ENCODE peak calls at places on chromosomes 5 and 9, in five cellular contexts. K is small intestine; J is CD8-positive, alpha-beta T cell; F is aorta; Z is upper lobe of right lung. P is an unnamed sample.

GRCh38 chr9:32875748-32876147 is 92.4 kb downstream of the TMEM215 start:
- DNase-seq in Z (no peak), J (no peak), K (no peak), F (no peak), P (no peak)

GRCh38 chr9:69121155-69122085 is 52.7 kb upstream of the TJP2 start:
- DNase-seq in Z (peak; percentile 85), J (peak; percentile 21), F (peak; percentile 86), K (peak; percentile 76), P (no peak)

GRCh38 chr9:122007837-122008236 is 85.3 kb downstream of the TTLL11 start:
- DNase-seq in J (no peak), Z (no peak), K (no peak), F (no peak), P (no peak)

GRCh38 chr5:142296914-142297417 is 27.9 kb downstream of the SPRY4 start:
- DNase-seq in Z (no peak), J (no peak), K (no peak), F (peak; percentile 82), P (no peak)

GRCh38 chr5:52840286-52841050 is 52.8 kb downstream of the ITGA1 start:
- DNase-seq in K (no peak), Z (no peak), J (no peak), F (no peak), P (no peak)

GRCh38 chr5:149113669-149114068 is 27.6 kb upstream of the ABLIM3 start:
- DNase-seq in J (no peak), F (no peak), Z (no peak), K (no peak), P (no peak)

GRCh38 chr5:131952286-131952857 is 6.9 kb upstream of the MEIKIN start:
- DNase-seq in F (no peak), J (no peak), K (no peak), Z (no peak), P (no peak)

GRCh38 chr5:36744041-36744677 is 132.4 kb upstream of the NIPBL start:
- DNase-seq in Z (no peak), F (no peak), K (peak; percentile 94), J (no peak), P (no peak)

GRCh38 chr9:69433426-69433825 is 108.4 kb downstream of the ENTREP1 start:
- DNase-seq in J (no peak), F (no peak), K (no peak), Z (no peak), P (no peak)

GRCh38 chr5:9707766-9708462 is 77.8 kb upstream of the TAS2R1 start:
- DNase-seq in J (no peak), K (no peak), Z (no peak), F (no peak), P (no peak)

GRCh38 chr5:149611327-149611726 is 30.0 kb downstream of the ARHGEF37 start:
- DNase-seq in F (no peak), J (no peak), Z (no peak), K (peak; percentile 90), P (no peak)

GRCh38 chr5:69252437-69252836 is 17.8 kb downstream of the CDK7 start:
- DNase-seq in F (no peak), K (no peak), Z (no peak), J (no peak), P (no peak)

GRCh38 chr9:88322906-88323566 is 65.2 kb upstream of the SPIN1 start:
- DNase-seq in Z (peak; percentile 28), K (peak; percentile 65), J (peak; percentile 73), F (peak; percentile 7), P (no peak)

GRCh38 chr9:114271556-114272510 is 51.1 kb upstream of the ORM1 start:
- DNase-seq in J (no peak), K (no peak), F (peak; percentile 84), Z (peak; percentile 70), P (no peak)

GRCh38 chr9:120767451-120767850 is 25.8 kb downstream of the FBXW2 start:
- DNase-seq in F (no peak), Z (no peak), K (no peak), J (no peak), P (no peak)

GRCh38 chr5:55427157-55427556 is 107.6 kb downstream of the PLPP1 start:
- DNase-seq in F (no peak), Z (no peak), K (peak; percentile 88), J (no peak), P (no peak)

GRCh38 chr5:151239237-151239861 is 13.6 kb upstream of the GM2A start:
- DNase-seq in Z (peak; percentile 88), F (peak; percentile 94), K (peak; percentile 65), J (peak; percentile 48), P (peak; percentile 83)

GRCh38 chr9:11086561-11086960 is 473.8 kb upstream of the PTPRD start:
- DNase-seq in F (no peak), K (no peak), Z (no peak), J (no peak), P (no peak)

GRCh38 chr9:137476856-137477255 is 17.7 kb upstream of the NSMF start:
- DNase-seq in F (peak; percentile 48), Z (no peak), J (no peak), K (no peak), P (no peak)

GRCh38 chr5:74056789-74057164 is 430.8 kb downstream of the ARHGEF28 start:
- DNase-seq in F (no peak), J (no peak), Z (no peak), K (peak; percentile 54), P (no peak)

GRCh38 chr9:121788686-121789366 is 137.4 kb downstream of the DAB2IP start:
- DNase-seq in K (no peak), J (no peak), F (peak; percentile 38), Z (no peak), P (no peak)

GRCh38 chr9:116842658-116843057 is 155.6 kb downstream of the TRIM32 start:
- DNase-seq in J (no peak), F (no peak), Z (no peak), K (peak; percentile 20), P (no peak)

GRCh38 chr5:74261906-74262305 is 378.6 kb downstream of the ENC1 start:
- DNase-seq in K (no peak), F (no peak), J (no peak), Z (no peak), P (no peak)

GRCh38 chr5:1763548-1763911 is 36.1 kb downstream of the MRPL36 start:
- DNase-seq in Z (peak; percentile 62), J (no peak), F (peak; percentile 55), K (peak; percentile 24), P (peak; percentile 33)

GRCh38 chr5:150323092-150323491 is 20.4 kb upstream of the ARSI start:
- DNase-seq in F (no peak), K (no peak), J (no peak), Z (no peak), P (no peak)

GRCh38 chr9:138069731-138070456 is 192.3 kb downstream of the CACNA1B start:
- DNase-seq in F (peak; percentile 45), Z (peak; percentile 38), J (no peak), K (no peak), P (peak; percentile 50)

GRCh38 chr9:37994639-37995347 is 74.2 kb downstream of the SHB start:
- DNase-seq in F (peak; percentile 81), Z (peak; percentile 91), J (no peak), K (peak; percentile 45), P (no peak)

GRCh38 chr9:114310471-114311450 is 12.1 kb upstream of the ORM1 start:
- DNase-seq in J (no peak), K (no peak), Z (peak; percentile 38), F (peak; percentile 69), P (peak; percentile 46)

GRCh38 chr9:125663127-125663526 is 43.9 kb downstream of the MAPKAP1 start:
- DNase-seq in Z (no peak), K (peak; percentile 11), F (no peak), J (no peak), P (no peak)
- H3K27ac ChIP-seq in Z (no peak overlapping the region), K (no peak overlapping the region), F (no peak overlapping the region), J (no peak overlapping the region), P (no peak overlapping the region)

GRCh38 chr5:176694631-176695030 is 47.3 kb downstream of the TSPAN17 start:
- DNase-seq in J (no peak), Z (no peak), F (no peak), K (no peak), P (no peak)

GRCh38 chr5:176694146-176694545 is 46.9 kb downstream of the TSPAN17 start:
- DNase-seq in Z (no peak), J (no peak), K (no peak), F (no peak), P (no peak)

GRCh38 chr5:176692835-176693476 is 45.7 kb downstream of the TSPAN17 start:
- DNase-seq in K (peak; percentile 65), Z (no peak), F (no peak), J (no peak), P (no peak)

GRCh38 chr5:176692326-176692725 is 45.0 kb downstream of the TSPAN17 start:
- DNase-seq in F (no peak), J (no peak), Z (no peak), K (peak; percentile 49), P (no peak)

DNA sequence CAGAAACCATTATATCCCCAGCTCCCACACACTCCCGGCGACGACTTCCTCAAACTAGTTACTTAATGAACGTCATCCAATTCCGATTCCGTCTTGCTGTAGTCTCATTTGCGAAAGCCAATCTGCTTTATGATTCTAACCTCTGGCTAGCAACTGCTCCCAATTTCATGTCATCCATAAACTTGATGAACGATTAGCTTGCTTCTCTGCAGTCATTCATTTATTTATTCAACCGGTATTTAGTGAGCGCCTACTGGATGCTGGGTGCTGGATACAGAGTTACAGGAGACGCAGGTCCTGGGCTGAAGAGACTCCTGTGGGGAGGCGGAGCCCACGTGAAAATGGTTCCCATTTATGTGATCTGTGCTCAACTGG is 46.2 kb downstream of the TSPAN17 start:
- DNase-seq in K (peak; percentile 61), Z (peak; percentile 81), J (no peak), F (no peak), P (no peak)
- H3K4me3 ChIP-seq in K (no peak overlapping the region), Z (no peak overlapping the region), J (no peak overlapping the region), F (no peak overlapping the region), P (no peak overlapping the region)

DNA sequence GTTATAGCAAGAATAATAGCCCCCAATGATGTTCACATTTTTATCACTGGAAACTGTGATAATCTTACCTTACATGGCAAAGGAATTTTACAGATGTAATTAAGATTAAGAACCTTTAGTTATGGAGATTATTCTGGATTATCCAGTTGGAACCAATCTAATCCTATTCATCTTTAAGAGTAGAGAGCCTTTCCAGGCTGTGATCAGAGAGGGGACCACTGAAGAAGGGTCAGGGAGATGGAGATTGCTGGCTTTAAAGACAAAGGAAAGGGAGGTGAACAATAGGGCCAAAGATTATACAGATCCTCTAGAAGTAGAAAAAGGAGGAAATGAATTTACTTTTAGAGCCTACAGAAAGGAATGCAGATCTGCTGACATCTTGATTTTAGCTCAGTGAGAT is 253.5 kb upstream of the GRIN3A start:
- DNase-seq in Z (no peak), J (no peak), K (no peak), F (no peak), P (no peak)
- H3K27ac ChIP-seq in Z (no peak overlapping the region), J (no peak overlapping the region), K (no peak overlapping the region), F (no peak overlapping the region), P (no peak overlapping the region)

DNA sequence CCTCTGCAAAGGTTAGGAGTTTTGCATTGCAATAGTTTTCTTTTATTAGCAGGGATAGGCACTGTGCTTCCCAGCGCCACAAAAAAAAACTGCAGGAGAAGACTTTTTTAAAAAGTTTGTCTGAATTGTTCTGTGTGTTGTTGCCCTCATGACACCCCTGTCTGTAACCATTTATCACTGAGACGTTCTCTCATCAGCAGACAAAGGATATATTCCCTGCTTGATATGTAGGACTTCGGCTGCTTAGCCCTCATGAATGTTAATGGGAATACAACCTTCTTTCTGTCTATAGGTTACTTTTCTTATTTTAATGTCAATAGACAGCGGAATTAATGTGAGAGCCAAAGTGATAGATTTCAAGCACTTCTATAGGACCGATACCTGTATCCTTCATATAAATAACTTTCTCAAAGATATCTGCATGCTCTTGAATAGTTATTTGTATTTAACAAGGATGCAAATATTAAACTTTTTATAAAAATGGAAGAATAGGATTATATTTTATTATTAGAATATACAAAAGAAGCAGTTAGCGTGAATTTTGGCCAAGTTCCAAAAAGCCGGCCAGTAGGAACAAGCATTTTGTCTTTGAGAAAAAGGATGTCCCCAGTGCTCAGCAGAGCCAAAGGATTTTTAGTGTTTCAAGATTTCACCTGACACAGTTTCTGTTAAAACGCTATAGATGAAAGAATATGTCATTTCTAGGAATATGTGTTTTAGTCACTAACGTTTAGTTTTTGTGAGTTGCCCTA is 1.5 kb upstream of the LYSMD3 start:
- DNase-seq in K (no peak), J (no peak), Z (no peak), F (no peak), P (no peak)
- H3K4me3 ChIP-seq in K (no peak overlapping the region), J (no peak overlapping the region), Z (no peak overlapping the region), F (peak overlapping the region; percentile 26), P (no peak overlapping the region)

P was measured in coronary artery.